ENCODE peak calls at places on chromosomes 11 and 22, in five cellular contexts. K, R, V, G and S are unnamed samples.
A peak's percentile ranks its signal among the peaks of the same experiment; 100 is the strongest.

GRCh38 chr11:11611381-11611780 is 10.4 kb downstream of the GALNT18 start:
- DNase-seq in K (no peak), R (no peak), V (no peak), G (no peak), S (no peak)

GRCh38 chr22:41469218-41469851 is 418 bp downstream of the ACO2 start:
- DNase-seq in K (no peak), R (no peak), V (no peak), G (peak; percentile 70), S (no peak)

GRCh38 chr22:20140107-20140445 is 8.5 kb downstream of the ZDHHC8 start:
- DNase-seq in K (no peak), R (no peak), V (no peak), G (no peak), S (no peak)

GRCh38 chr11:36030707-36031365 is 87.0 kb downstream of the LDLRAD3 start:
- DNase-seq in K (no peak), R (no peak), V (peak; percentile 78), G (peak; percentile 45), S (no peak)

GRCh38 chr11:12086271-12087074 is 23.9 kb upstream of the MICAL2 start:
- DNase-seq in K (no peak), R (peak; percentile 65), V (peak; percentile 97), G (peak; percentile 76), S (no peak)

GRCh38 chr22:27212081-27212480 is 554.7 kb downstream of the MIAT start:
- DNase-seq in K (no peak), R (no peak), V (no peak), G (no peak), S (no peak)

GRCh38 chr11:34837246-34837856 is 78.8 kb downstream of the APIP start:
- DNase-seq in K (no peak), R (no peak), V (no peak), G (no peak), S (no peak)

GRCh38 chr11:111325259-111325658 is 26.9 kb downstream of the POU2AF3 start:
- DNase-seq in K (no peak), R (no peak), V (no peak), G (no peak), S (no peak)

GRCh38 chr11:134524201-134524600 is 112.2 kb upstream of the B3GAT1 start:
- DNase-seq in K (peak; percentile 9), R (no peak), V (no peak), G (no peak), S (no peak)

GRCh38 chr22:46031561-46031960 is 54.6 kb upstream of the WNT7B start:
- DNase-seq in K (peak; percentile 34), R (no peak), V (no peak), G (no peak), S (no peak)

GRCh38 chr22:26435327-26436093 is 6.5 kb downstream of the ASPHD2 start:
- DNase-seq in K (no peak), R (no peak), V (no peak), G (no peak), S (no peak)

GRCh38 chr11:34356576-34356917 is 1.3 kb downstream of the ABTB2 start:
- DNase-seq in K (peak; percentile 57), R (peak; percentile 34), V (peak; percentile 33), G (peak; percentile 41), S (no peak)

GRCh38 chr11:83845797-83846196 is 559.6 kb upstream of the CCDC90B start:
- DNase-seq in K (no peak), R (no peak), V (no peak), G (no peak), S (no peak)

GRCh38 chr22:28917747-28918543 is 34.6 kb downstream of the ZNRF3 start:
- DNase-seq in K (peak; percentile 54), R (no peak), V (peak; percentile 31), G (peak; percentile 61), S (peak; percentile 5)

GRCh38 chr11:59413646-59414045 is 12.6 kb downstream of the OR5A2 start:
- DNase-seq in K (no peak), R (no peak), V (no peak), G (no peak), S (no peak)

GRCh38 chr11:131811380-131811779 is 441.0 kb downstream of the NTM start:
- DNase-seq in K (no peak), R (no peak), V (no peak), G (no peak), S (no peak)

GRCh38 chr11:125591659-125592304 is 870 bp upstream of the STT3A start:
- DNase-seq in K (peak; percentile 74), R (peak; percentile 43), V (peak; percentile 13), G (peak; percentile 45), S (peak; percentile 23)

GRCh38 chr11:125594958-125595357 is 2.3 kb downstream of the STT3A start:
- DNase-seq in K (no peak), R (no peak), V (no peak), G (no peak), S (no peak)

GRCh38 chr11:125593113-125593761 is 585 bp downstream of the STT3A start:
- DNase-seq in K (no peak), R (no peak), V (peak; percentile 46), G (no peak), S (peak; percentile 32)

GRCh38 chr11:125588505-125588904 is 4.1 kb upstream of the STT3A start:
- DNase-seq in K (no peak), R (no peak), V (peak; percentile 23), G (no peak), S (peak; percentile 9)

GRCh38 chr11:125592305-125593112 is at the start of gene STT3A:
- DNase-seq in K (peak; percentile 99), R (peak; percentile 100), V (peak; percentile 100), G (peak; percentile 100), S (peak; percentile 93)
- TF ChIP-seq POLR2A in K (peak; percentile 90), R (peak; percentile 82), V (peak; percentile 89), G (peak; percentile 53), S (peak; percentile 58)

DNA sequence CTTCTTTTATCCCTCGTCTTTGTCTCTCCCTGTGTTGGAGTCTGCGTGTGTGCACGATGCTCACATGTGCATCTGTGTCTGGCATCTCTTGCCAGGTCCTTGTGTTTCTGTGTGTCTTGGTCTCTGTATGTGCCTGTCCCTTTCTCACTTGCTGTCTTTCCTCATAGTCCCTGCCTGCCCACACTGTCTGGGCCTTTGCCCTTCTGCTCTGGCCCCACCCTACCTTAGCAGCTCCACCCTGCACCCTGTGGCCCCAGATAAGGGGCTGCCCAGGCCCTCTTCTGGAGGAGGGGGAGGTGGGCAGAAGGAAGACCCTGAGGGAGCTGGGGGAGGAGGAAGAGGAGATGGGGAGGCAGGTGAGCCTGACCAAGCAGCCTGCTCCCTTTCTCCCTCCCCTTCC is 2.8 kb downstream of the EHBP1L1 start:
- DNase-seq in K (no peak), R (no peak), V (no peak), G (no peak), S (no peak)
- TF ChIP-seq POLR2A in K (no peak), R (no peak), V (no peak), G (no peak), S (no peak)

GRCh38 chr22:23403720-23404688 is 176.1 kb downstream of the IGLL1 start:
- DNase-seq in K (peak; percentile 38), R (no peak), V (no peak), G (no peak), S (no peak)

GRCh38 chr22:23401111-23401909 is 178.8 kb downstream of the IGLL1 start:
- DNase-seq in K (peak; percentile 37), R (no peak), V (peak; percentile 75), G (no peak), S (peak; percentile 58)

GRCh38 chr22:23401910-23402274 is 178.2 kb downstream of the IGLL1 start:
- DNase-seq in K (no peak), R (no peak), V (no peak), G (no peak), S (no peak)

GRCh38 chr22:23403152-23403719 is 176.9 kb downstream of the IGLL1 start:
- DNase-seq in K (peak; percentile 40), R (no peak), V (no peak), G (no peak), S (no peak)

GRCh38 chr22:23402275-23403151 is 177.6 kb downstream of the IGLL1 start:
- DNase-seq in K (peak; percentile 88), R (peak; percentile 45), V (peak; percentile 19), G (no peak), S (peak; percentile 23)
- TF ChIP-seq POLR2A in K (no peak), R (no peak), V (no peak), G (no peak), S (no peak)

GRCh38 chr11:67278939-67279588 is 10.0 kb upstream of the ANKRD13D start:
- DNase-seq in K (no peak), R (no peak), V (no peak), G (peak; percentile 15), S (no peak)

GRCh38 chr11:67275606-67276409 is 9.5 kb downstream of the GRK2 start:
- DNase-seq in K (peak; percentile 44), R (no peak), V (no peak), G (peak; percentile 23), S (no peak)

GRCh38 chr11:67276821-67277230 is 10.6 kb downstream of the GRK2 start:
- DNase-seq in K (peak; percentile 65), R (no peak), V (peak; percentile 45), G (peak; percentile 74), S (no peak)

GRCh38 chr11:67278135-67278938 is 10.8 kb upstream of the ANKRD13D start:
- DNase-seq in K (no peak), R (no peak), V (no peak), G (peak; percentile 26), S (no peak)

GRCh38 chr11:67277231-67277961 is 11.1 kb downstream of the GRK2 start:
- DNase-seq in K (peak; percentile 82), R (peak; percentile 80), V (peak; percentile 64), G (peak; percentile 97), S (peak; percentile 78)
- TF ChIP-seq POLR2A in K (no peak), R (peak; percentile 26), V (no peak), G (no peak), S (no peak)

DNA sequence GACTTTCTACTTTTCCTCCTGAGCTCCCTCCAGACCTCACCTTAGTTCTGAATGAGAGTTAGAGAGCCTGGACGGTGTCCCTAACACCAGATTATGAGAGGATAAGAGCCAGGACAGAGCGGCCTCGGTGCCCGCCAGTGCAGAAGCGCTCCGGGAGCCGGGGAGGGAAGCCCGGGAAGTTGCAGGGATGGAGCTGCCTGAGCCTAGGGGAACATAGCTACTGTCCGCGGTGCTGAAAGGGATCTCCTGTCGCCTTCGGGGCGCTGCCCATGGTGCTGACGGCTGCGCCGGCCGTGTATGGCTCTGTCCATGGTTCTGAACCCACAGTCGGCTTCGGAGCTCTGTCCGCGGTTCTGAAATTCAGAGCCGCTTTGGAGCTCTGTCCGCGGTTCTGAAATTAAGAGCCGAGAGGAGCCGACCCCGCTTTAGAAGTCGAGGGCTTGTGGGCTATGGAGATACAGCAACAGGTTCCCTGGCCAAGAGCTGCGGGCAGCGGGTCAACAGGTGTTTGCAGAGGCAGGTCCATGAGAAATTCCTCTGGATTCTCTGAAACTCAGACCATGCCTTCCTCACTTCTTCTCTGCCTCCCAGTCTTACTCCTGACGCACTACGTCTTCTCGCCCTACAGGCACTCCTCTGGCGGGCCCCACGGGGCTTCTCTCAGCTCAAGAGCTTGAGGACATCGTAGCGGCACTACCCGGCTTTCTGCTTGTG is 814 bp downstream of the NPAS4 start:
- DNase-seq in K (peak; percentile 88), R (peak; percentile 94), V (peak; percentile 87), G (peak; percentile 94), S (peak; percentile 65)
- TF ChIP-seq POLR2A in K (no peak), R (peak; percentile 60), V (no peak), G (no peak), S (no peak)

DNA sequence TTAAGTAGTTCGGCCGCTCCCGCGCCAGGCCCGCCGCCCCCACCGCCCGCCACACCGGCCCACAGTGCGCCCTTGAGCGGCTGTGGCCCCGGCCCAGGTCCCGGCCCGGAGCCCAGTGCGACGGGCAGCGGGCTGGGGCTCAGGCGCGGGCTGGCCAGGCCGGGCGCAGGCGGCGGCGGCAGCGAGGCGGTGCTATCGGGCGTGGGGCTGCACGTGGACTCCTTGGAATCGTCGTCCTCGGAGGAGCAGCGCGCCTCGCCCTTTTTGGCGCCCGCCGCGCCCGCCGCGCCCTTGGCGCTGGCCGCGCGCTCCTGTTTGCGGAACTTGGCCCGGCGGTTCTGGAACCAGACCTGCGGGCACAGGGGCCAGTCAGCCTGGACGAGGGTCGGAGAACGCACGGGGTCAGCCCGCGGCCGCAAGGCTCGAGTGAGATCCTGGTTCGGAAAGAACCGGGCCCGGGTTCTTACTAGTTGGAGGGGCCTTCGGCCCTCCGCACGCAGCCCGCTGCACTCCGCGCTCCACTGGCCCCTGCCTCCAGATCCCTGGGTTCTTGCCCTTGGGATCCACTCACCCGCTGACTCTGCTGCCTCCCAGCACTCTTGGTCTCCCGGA is 4.0 kb downstream of the PHOX2A start:
- DNase-seq in K (peak; percentile 81), R (peak; percentile 55), V (no peak), G (peak; percentile 72), S (no peak)
- TF ChIP-seq POLR2A in K (no peak), R (no peak), V (no peak), G (no peak), S (no peak)